ENCODE peak calls at places on chromosomes 2 and 18, in seven cellular contexts. C, T, X, Y, K, H and Q are unnamed samples.

GRCh38 chr2:167157523-167157922 is 269.2 kb downstream of the XIRP2 start:
- DNase-seq in Y (no peak), X (no peak), T (no peak), H (no peak), K (no peak), C (no peak), Q (no peak)

GRCh38 chr18:79650959-79651358 is 28.6 kb upstream of the CTDP1 start:
- DNase-seq in T (no peak), C (no peak), K (no peak), Y (no peak), H (no peak), X (no peak), Q (no peak)

GRCh38 chr2:69185807-69186206 is 172.8 kb downstream of the ANTXR1 start:
- DNase-seq in H (no peak), T (no peak), X (no peak), C (no peak), Y (no peak), K (no peak), Q (no peak)

GRCh38 chr2:88136817-88137216 is 9.0 kb upstream of the FABP1 start:
- DNase-seq in X (no peak), T (no peak), H (peak; percentile 83), Y (no peak), C (no peak), K (no peak), Q (no peak)

GRCh38 chr2:229268626-229269025 is 2.5 kb downstream of the PID1 start:
- DNase-seq in C (no peak), H (no peak), K (no peak), T (no peak), Y (no peak), X (no peak), Q (no peak)

GRCh38 chr2:202718614-202719013 is 83.8 kb downstream of the FAM117B start:
- DNase-seq in Y (no peak), T (no peak), C (peak; percentile 19), X (no peak), K (no peak), H (peak; percentile 43), Q (peak; percentile 36)

GRCh38 chr18:3388980-3389379 is 61.0 kb upstream of the TGIF1 start:
- DNase-seq in T (no peak), K (no peak), C (no peak), X (no peak), Y (no peak), H (no peak), Q (no peak)

GRCh38 chr18:22988208-22988607 is 55.1 kb downstream of the RBBP8 start:
- DNase-seq in C (no peak), H (no peak), Y (no peak), K (no peak), T (no peak), X (no peak), Q (no peak)

GRCh38 chr2:14544247-14544646 is 88.3 kb upstream of the LRATD1 start:
- DNase-seq in Y (no peak), X (no peak), H (no peak), C (no peak), T (no peak), K (no peak), Q (no peak)

GRCh38 chr2:217924346-217924901 is 78.4 kb downstream of the TNS1 start:
- DNase-seq in T (no peak), H (no peak), Y (no peak), K (no peak), C (no peak), X (no peak), Q (no peak)

GRCh38 chr2:191410646-191411436 is 165.6 kb downstream of the MYO1B start:
- DNase-seq in Y (no peak), H (no peak), K (no peak), T (no peak), C (no peak), X (no peak), Q (no peak)

GRCh38 chr2:197089659-197090058 is 163.2 kb upstream of the PGAP1 start:
- DNase-seq in C (no peak), Y (no peak), H (no peak), K (no peak), X (no peak), T (no peak), Q (no peak)

GRCh38 chr2:30979822-30980245 is 158.4 kb downstream of the GALNT14 start:
- DNase-seq in X (no peak), T (no peak), H (no peak), C (peak; percentile 0), Y (no peak), K (no peak), Q (peak; percentile 55)

GRCh38 chr2:6971502-6971901 is 54.3 kb downstream of the RNF144A start:
- DNase-seq in C (no peak), Y (no peak), X (no peak), H (no peak), K (no peak), T (no peak), Q (no peak)

DNA sequence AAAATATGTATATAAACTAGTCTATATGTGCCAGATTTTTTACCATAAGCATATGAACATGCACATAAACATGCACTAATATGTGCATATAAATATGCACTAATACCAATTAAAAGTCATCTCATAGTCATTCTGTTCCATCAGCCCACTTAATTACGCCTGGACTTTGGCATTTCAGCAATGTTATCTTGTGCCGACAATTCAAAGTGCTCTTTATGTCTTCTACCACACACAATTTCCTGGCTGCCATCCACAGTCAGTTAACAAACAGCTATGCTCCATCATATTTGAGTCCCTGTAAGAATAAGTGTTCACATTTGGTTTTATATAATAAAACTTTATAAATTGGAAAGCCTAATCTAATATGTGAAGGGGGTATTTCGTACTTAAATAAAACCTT is 92.6 kb upstream of the TSPYL6 start:
- DNase-seq in H (peak; percentile 48), C (no peak), T (no peak), K (no peak), X (no peak), Y (no peak), Q (no peak)
- TF ChIP-seq SIN3A in H (no peak), C (no peak), T (no peak), K (no peak), X (no peak), Y (no peak), Q (no peak)

GRCh38 chr2:226911932-226912331 is 76.1 kb downstream of the RHBDD1 start:
- DNase-seq in C (no peak), X (no peak), T (no peak), K (no peak), Y (no peak), H (no peak), Q (no peak)
- TF ChIP-seq SIN3A in C (no peak), X (no peak), T (no peak), K (no peak), Y (no peak), H (no peak), Q (no peak)

DNA sequence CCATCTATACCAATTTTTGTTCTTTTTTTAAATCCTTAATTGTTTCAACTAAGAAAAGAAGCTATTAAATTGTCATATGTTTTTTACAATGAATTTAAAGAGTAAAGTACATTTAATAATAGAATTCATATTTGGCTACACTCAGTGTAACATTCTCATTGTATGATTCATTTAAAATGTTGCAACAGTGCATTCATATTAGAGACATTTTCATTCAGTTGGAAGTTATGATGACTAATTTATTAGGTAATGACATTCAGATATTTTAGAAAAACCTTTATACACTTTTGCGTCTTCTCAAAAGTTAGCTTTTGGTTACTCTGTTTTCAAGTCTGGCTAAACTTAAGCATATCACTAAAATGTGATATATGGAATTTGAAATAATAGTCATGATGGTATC is 887.5 kb upstream of the NRXN1 start:
- DNase-seq in X (no peak), Y (no peak), T (no peak), H (no peak), C (no peak), K (no peak), Q (no peak)
- TF ChIP-seq SIN3A in X (no peak), Y (no peak), T (no peak), H (no peak), C (no peak), K (no peak), Q (no peak)

GRCh38 chr2:222976521-222977076 is 75.4 kb upstream of the KCNE4 start:
- DNase-seq in Y (no peak), C (no peak), K (no peak), T (no peak), X (no peak), H (no peak), Q (no peak)

GRCh38 chr2:222979484-222979883 is 72.5 kb upstream of the KCNE4 start:
- DNase-seq in X (no peak), H (no peak), Y (no peak), K (no peak), T (no peak), C (no peak), Q (no peak)

GRCh38 chr2:222977121-222977520 is 74.9 kb upstream of the KCNE4 start:
- DNase-seq in H (no peak), X (no peak), C (no peak), Y (no peak), T (no peak), K (no peak), Q (no peak)

GRCh38 chr2:222982010-222982908 is 69.7 kb upstream of the KCNE4 start:
- DNase-seq in H (peak; percentile 52), K (no peak), C (peak; percentile 65), T (peak; percentile 10), Y (no peak), X (no peak), Q (peak; percentile 31)

GRCh38 chr2:222978850-222979249 is 73.1 kb upstream of the KCNE4 start:
- DNase-seq in Y (no peak), K (no peak), H (no peak), X (no peak), C (no peak), T (no peak), Q (no peak)
- TF ChIP-seq SIN3A in Y (no peak), K (no peak), H (no peak), X (no peak), C (no peak), T (no peak), Q (no peak)

DNA sequence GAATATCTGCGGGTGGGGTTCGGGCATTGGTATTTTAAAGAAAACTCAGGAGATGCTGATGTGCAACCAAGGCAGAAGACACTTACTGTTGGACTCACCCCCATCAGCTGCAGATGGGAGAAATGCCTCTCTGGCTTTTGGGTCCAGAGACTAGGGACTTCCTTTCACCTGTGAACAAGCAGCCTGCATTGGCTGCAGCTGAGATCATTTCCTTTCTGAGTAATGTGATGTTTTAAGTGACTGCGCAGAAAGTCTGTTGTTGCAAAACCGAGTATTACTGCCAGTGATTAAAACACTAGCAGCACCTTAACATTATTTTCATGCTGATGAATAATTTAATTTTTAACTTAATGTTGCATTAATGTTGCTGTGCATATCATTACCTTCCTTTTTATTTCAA is 143.0 kb downstream of the TSN start:
- DNase-seq in Y (no peak), K (no peak), C (no peak), T (no peak), X (no peak), H (no peak), Q (no peak)
- TF ChIP-seq SIN3A in Y (no peak), K (no peak), C (no peak), T (no peak), X (no peak), H (no peak), Q (no peak)

DNA sequence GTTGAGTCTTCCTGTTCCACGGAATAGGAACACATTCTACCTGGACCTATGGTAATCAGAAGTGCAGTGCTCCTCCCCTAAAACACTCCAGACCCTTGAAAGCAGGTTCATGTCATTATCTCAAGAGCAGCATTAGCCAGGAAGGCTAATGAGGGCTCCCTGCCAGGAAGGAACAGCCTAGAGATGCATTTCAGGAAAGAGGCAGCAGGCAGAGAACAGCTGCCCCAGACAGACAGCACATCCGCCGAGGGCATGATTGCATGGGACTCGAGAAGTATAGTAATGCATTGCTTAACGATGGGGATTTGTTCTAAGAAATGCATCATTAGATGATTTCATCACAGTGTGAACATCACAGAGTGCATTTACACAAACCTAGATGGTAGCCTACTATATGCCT is 171.5 kb downstream of the ALK start:
- DNase-seq in Y (no peak), T (no peak), C (no peak), H (no peak), X (no peak), K (no peak), Q (no peak)
- TF ChIP-seq SIN3A in Y (no peak), T (no peak), C (no peak), H (no peak), X (no peak), K (no peak), Q (no peak)